ENCODE peak calls at places on chromosomes 12 and 14, in five cellular contexts. I, R, G, D and Z are unnamed samples.

GRCh38 chr14:54591461-54592245 is 24.7 kb downstream of the SAMD4A start:
- DNase-seq in I (no peak), R (no peak), G (no peak), D (peak; percentile 53), Z (no peak)

GRCh38 chr12:5586201-5586600 is 154.3 kb downstream of the NTF3 start:
- DNase-seq in I (no peak), R (no peak), G (no peak), D (no peak), Z (no peak)

GRCh38 chr12:88958153-88958552 is 377.9 kb upstream of the KITLG start:
- DNase-seq in I (no peak), R (peak; percentile 21), G (no peak), D (no peak), Z (peak; percentile 31)

GRCh38 chr14:102819790-102820330 is 42.6 kb downstream of the TRAF3 start:
- DNase-seq in I (no peak), R (no peak), G (no peak), D (no peak), Z (no peak)

GRCh38 chr12:5694759-5695409 is 250.2 kb downstream of the ANO2 start:
- DNase-seq in I (no peak), R (no peak), G (no peak), D (no peak), Z (peak; percentile 94)

GRCh38 chr14:73717998-73718741 is 4.0 kb upstream of the PNMA1 start:
- DNase-seq in I (no peak), R (no peak), G (no peak), D (no peak), Z (no peak)

GRCh38 chr12:76186507-76186906 is 102.0 kb upstream of the NAP1L1 start:
- DNase-seq in I (no peak), R (no peak), G (no peak), D (no peak), Z (no peak)

GRCh38 chr14:32300146-32300545 is 29.0 kb upstream of the AKAP6 start:
- DNase-seq in I (no peak), R (no peak), G (no peak), D (no peak), Z (no peak)

GRCh38 chr12:8709124-8709830 is 11.5 kb downstream of the RIMKLB start:
- DNase-seq in I (no peak), R (no peak), G (no peak), D (peak; percentile 35), Z (peak; percentile 9)

GRCh38 chr12:124914392-124915248 is at the start of gene UBC:
- DNase-seq in I (peak; percentile 49), R (no peak), G (no peak), D (peak; percentile 97), Z (no peak)

GRCh38 chr12:4221157-4221556 is 52.4 kb upstream of the CCND2 start:
- DNase-seq in I (no peak), R (no peak), G (no peak), D (no peak), Z (no peak)

GRCh38 chr12:117998719-117999118 is 17.8 kb upstream of the RFC5 start:
- DNase-seq in I (no peak), R (no peak), G (no peak), D (no peak), Z (no peak)

GRCh38 chr12:62250671-62251608 is 9.3 kb upstream of the USP15 start:
- DNase-seq in I (no peak), R (no peak), G (no peak), D (peak; percentile 29), Z (no peak)

GRCh38 chr12:87930652-87931051 is 98.5 kb downstream of the C12orf50 start:
- DNase-seq in I (no peak), R (no peak), G (no peak), D (no peak), Z (no peak)

GRCh38 chr14:37673439-37673838 is 78.0 kb downstream of the TTC6 start:
- DNase-seq in I (no peak), R (no peak), G (no peak), D (no peak), Z (no peak)